ENCODE peak calls at places on chromosomes 5 and 9, in ten cellular contexts. N is fibroblast of lung; U is left cardiac atrium; P is left colon; V is left ventricle myocardium inferior; Y is upper lobe of left lung; X is effector CD4-positive, alpha-beta T cell; L is activated T-helper 1 cell treated with Interleukin-2 at 50 U/mL for 16 hours; K is IMR-90; M is activated CD4-positive, alpha-beta T cell treated with anti-CD3 and anti-CD28 coated beads, Interleukin-2, amount 10 ng/mL, durations not matched to agents 7 days and 5 days. W is an unnamed sample.

GRCh38 chr9:112037281-112038016 is 137.6 kb downstream of the SUSD1 start:
- DNase-seq in M (peak), K (peak), P (no peak), X (peak), Y (no peak), N (peak), L (peak), U (no peak), V (no peak), W (no peak)

GRCh38 chr9:112198646-112199045 is 23.5 kb upstream of the SUSD1 start:
- DNase-seq in Y (no peak), U (no peak), V (no peak), N (no peak), P (peak), K (no peak), X (no peak), M (no peak), L (no peak), W (no peak)

GRCh38 chr5:167639213-167639612 is 652.2 kb upstream of the WWC1 start:
- DNase-seq in L (no peak), Y (no peak), U (no peak), M (no peak), K (peak), V (no peak), X (no peak), N (peak), P (no peak), W (no peak)

GRCh38 chr5:175556794-175557193 is 78.4 kb downstream of the SFXN1 start:
- DNase-seq in P (no peak), Y (no peak), V (no peak), K (no peak), L (no peak), N (no peak), M (no peak), U (no peak), X (no peak), W (no peak)

GRCh38 chr9:133499892-133500270 is 21.0 kb upstream of the SLC2A6 start:
- DNase-seq in M (no peak), Y (no peak), P (no peak), K (no peak), U (no peak), L (no peak), N (no peak), X (no peak), V (no peak), W (no peak)

GRCh38 chr9:72022846-72023245 is 37.6 kb downstream of the C9orf57 start:
- DNase-seq in M (no peak), L (no peak), K (peak), X (no peak), Y (peak), V (no peak), N (peak), P (no peak), U (no peak), W (no peak)

GRCh38 chr5:41681820-41682219 is 171.4 kb upstream of the PLCXD3 start:
- DNase-seq in Y (no peak), M (no peak), L (no peak), X (no peak), V (no peak), P (no peak), N (no peak), U (no peak), K (no peak), W (no peak)

GRCh38 chr9:118336167-118336951 is 632.2 kb downstream of the TLR4 start:
- DNase-seq in X (no peak), Y (no peak), U (no peak), M (no peak), V (no peak), N (peak), P (no peak), L (no peak), K (no peak), W (no peak)

GRCh38 chr9:92746567-92747458 is 17.8 kb downstream of the BICD2 start:
- DNase-seq in L (no peak), M (no peak), N (peak), U (no peak), X (no peak), Y (no peak), V (no peak), K (peak), P (no peak), W (no peak)

GRCh38 chr5:16744164-16744880 is 127.5 kb upstream of the RETREG1 start:
- DNase-seq in V (no peak), X (no peak), P (no peak), M (no peak), U (no peak), L (no peak), N (no peak), Y (no peak), K (no peak), W (no peak)

GRCh38 chr5:176955895-176956294 is 50.7 kb downstream of the UIMC1 start:
- DNase-seq in M (no peak), V (no peak), U (no peak), L (no peak), X (no peak), P (no peak), N (peak), Y (no peak), K (peak), W (no peak)